ENCODE peak calls at places on chromosomes 4 and X, in six cellular contexts. One of them, this sample, is unnamed.

GRCh38 chr4:26220704-26221103 is 100.1 kb upstream of the RBPJ start:
- DNase-seq in RWPE2: no peak
- DNase-seq in breast epithelium: no peak
- DNase-seq in stomach: no peak
- DNase-seq in left lung: no peak
- DNase-seq in type B pancreatic cell: no peak
- DNase-seq in this sample: no peak

GRCh38 chr4:80266267-80266901 is at the start of gene FGF5:
- DNase-seq in RWPE2: peak; percentile 87
- DNase-seq in breast epithelium: no peak
- DNase-seq in stomach: no peak
- DNase-seq in left lung: no peak
- DNase-seq in type B pancreatic cell: peak; percentile 75
- DNase-seq in this sample: peak; percentile 36

GRCh38 chr4:87839309-87839946 is 6.7 kb downstream of the MEPE start:
- DNase-seq in RWPE2: no peak
- DNase-seq in breast epithelium: peak; percentile 24
- DNase-seq in stomach: no peak
- DNase-seq in left lung: no peak
- DNase-seq in type B pancreatic cell: no peak
- DNase-seq in this sample: no peak

GRCh38 chrX:21638311-21638710 is 19.8 kb downstream of the KLHL34 start:
- DNase-seq in RWPE2: no peak
- DNase-seq in breast epithelium: no peak
- DNase-seq in stomach: no peak
- DNase-seq in left lung: no peak
- DNase-seq in type B pancreatic cell: no peak
- DNase-seq in this sample: no peak

GRCh38 chr4:24980064-24980690 is 50.6 kb downstream of the LGI2 start:
- DNase-seq in RWPE2: no peak
- DNase-seq in breast epithelium: no peak
- DNase-seq in stomach: peak; percentile 59
- DNase-seq in left lung: no peak
- DNase-seq in type B pancreatic cell: no peak
- DNase-seq in this sample: no peak

GRCh38 chr4:77120888-77121508 is 36.0 kb upstream of the CCNG2 start:
- DNase-seq in RWPE2: no peak
- DNase-seq in breast epithelium: no peak
- DNase-seq in stomach: no peak
- DNase-seq in left lung: no peak
- DNase-seq in type B pancreatic cell: no peak
- DNase-seq in this sample: no peak

GRCh38 chr4:24642941-24643628 is 58.7 kb upstream of the DHX15 start:
- DNase-seq in RWPE2: no peak
- DNase-seq in breast epithelium: no peak
- DNase-seq in stomach: no peak
- DNase-seq in left lung: no peak
- DNase-seq in type B pancreatic cell: no peak
- DNase-seq in this sample: no peak

GRCh38 chr4:101708640-101709039 is 81.9 kb upstream of the BANK1 start:
- DNase-seq in RWPE2: no peak
- DNase-seq in breast epithelium: no peak
- DNase-seq in stomach: no peak
- DNase-seq in left lung: no peak
- DNase-seq in type B pancreatic cell: no peak
- DNase-seq in this sample: no peak

GRCh38 chr4:83025563-83025962 is 9.4 kb upstream of the COPS4 start:
- DNase-seq in RWPE2: no peak
- DNase-seq in breast epithelium: no peak
- DNase-seq in stomach: no peak
- DNase-seq in left lung: no peak
- DNase-seq in type B pancreatic cell: no peak
- DNase-seq in this sample: no peak

GRCh38 chr4:12723849-12724447 is 760.2 kb downstream of the RAB28 start:
- DNase-seq in RWPE2: no peak
- DNase-seq in breast epithelium: no peak
- DNase-seq in stomach: no peak
- DNase-seq in left lung: no peak
- DNase-seq in type B pancreatic cell: no peak
- DNase-seq in this sample: no peak

GRCh38 chrX:39682778-39683177 is 415.0 kb downstream of the BCOR start:
- DNase-seq in RWPE2: no peak
- DNase-seq in breast epithelium: no peak
- DNase-seq in stomach: no peak
- DNase-seq in left lung: no peak
- DNase-seq in type B pancreatic cell: no peak
- DNase-seq in this sample: no peak

GRCh38 chr4:162645381-162645780 is 481.6 kb upstream of the FSTL5 start:
- DNase-seq in RWPE2: no peak
- DNase-seq in breast epithelium: no peak
- DNase-seq in stomach: no peak
- DNase-seq in left lung: no peak
- DNase-seq in type B pancreatic cell: no peak
- DNase-seq in this sample: no peak
- TF ChIP-seq CTCF in RWPE2: peak; percentile 42
- TF ChIP-seq CTCF in breast epithelium: no peak
- TF ChIP-seq CTCF in stomach: peak; percentile 32
- TF ChIP-seq CTCF in left lung: no peak
- TF ChIP-seq CTCF in type B pancreatic cell: no peak
- TF ChIP-seq CTCF in this sample: peak; percentile 39

GRCh38 chr4:38601244-38601915 is 62.6 kb upstream of the KLF3 start:
- DNase-seq in RWPE2: no peak
- DNase-seq in breast epithelium: peak; percentile 29
- DNase-seq in stomach: peak; percentile 49
- DNase-seq in left lung: no peak
- DNase-seq in type B pancreatic cell: no peak
- DNase-seq in this sample: no peak

GRCh38 chr4:38598489-38598888 is 65.5 kb upstream of the KLF3 start:
- DNase-seq in RWPE2: no peak
- DNase-seq in breast epithelium: no peak
- DNase-seq in stomach: no peak
- DNase-seq in left lung: no peak
- DNase-seq in type B pancreatic cell: no peak
- DNase-seq in this sample: no peak

GRCh38 chr4:38601916-38602291 is 62.1 kb upstream of the KLF3 start:
- DNase-seq in RWPE2: no peak
- DNase-seq in breast epithelium: no peak
- DNase-seq in stomach: no peak
- DNase-seq in left lung: no peak
- DNase-seq in type B pancreatic cell: no peak
- DNase-seq in this sample: no peak

GRCh38 chr4:38603652-38604051 is 60.3 kb upstream of the KLF3 start:
- DNase-seq in RWPE2: no peak
- DNase-seq in breast epithelium: no peak
- DNase-seq in stomach: no peak
- DNase-seq in left lung: no peak
- DNase-seq in type B pancreatic cell: no peak
- DNase-seq in this sample: no peak

DNA sequence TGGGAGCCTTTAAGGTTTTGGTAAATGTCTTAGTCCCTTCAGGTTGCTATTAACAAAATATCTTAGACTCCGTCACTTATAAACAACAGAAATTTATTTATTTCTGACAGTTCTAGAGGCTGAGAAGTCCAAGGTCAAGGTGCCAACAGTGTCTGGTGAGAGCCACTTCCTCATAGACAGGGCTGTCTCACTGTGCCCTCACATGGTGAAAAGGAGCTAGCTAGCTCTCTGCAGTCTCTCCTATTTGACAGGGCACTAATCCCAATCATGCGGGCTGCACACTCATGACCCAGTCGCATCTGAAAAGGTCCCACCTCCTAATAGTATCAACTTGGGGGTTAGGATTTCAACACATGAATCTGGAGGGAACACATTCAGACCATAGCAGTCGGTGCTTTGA is 63.4 kb upstream of the KLF3 start:
- DNase-seq in RWPE2: no peak
- DNase-seq in breast epithelium: no peak
- DNase-seq in stomach: no peak
- DNase-seq in left lung: no peak
- DNase-seq in type B pancreatic cell: no peak
- DNase-seq in this sample: no peak
- TF ChIP-seq CTCF in RWPE2: no peak
- TF ChIP-seq CTCF in breast epithelium: no peak
- TF ChIP-seq CTCF in stomach: no peak
- TF ChIP-seq CTCF in left lung: no peak
- TF ChIP-seq CTCF in type B pancreatic cell: no peak
- TF ChIP-seq CTCF in this sample: no peak

DNA sequence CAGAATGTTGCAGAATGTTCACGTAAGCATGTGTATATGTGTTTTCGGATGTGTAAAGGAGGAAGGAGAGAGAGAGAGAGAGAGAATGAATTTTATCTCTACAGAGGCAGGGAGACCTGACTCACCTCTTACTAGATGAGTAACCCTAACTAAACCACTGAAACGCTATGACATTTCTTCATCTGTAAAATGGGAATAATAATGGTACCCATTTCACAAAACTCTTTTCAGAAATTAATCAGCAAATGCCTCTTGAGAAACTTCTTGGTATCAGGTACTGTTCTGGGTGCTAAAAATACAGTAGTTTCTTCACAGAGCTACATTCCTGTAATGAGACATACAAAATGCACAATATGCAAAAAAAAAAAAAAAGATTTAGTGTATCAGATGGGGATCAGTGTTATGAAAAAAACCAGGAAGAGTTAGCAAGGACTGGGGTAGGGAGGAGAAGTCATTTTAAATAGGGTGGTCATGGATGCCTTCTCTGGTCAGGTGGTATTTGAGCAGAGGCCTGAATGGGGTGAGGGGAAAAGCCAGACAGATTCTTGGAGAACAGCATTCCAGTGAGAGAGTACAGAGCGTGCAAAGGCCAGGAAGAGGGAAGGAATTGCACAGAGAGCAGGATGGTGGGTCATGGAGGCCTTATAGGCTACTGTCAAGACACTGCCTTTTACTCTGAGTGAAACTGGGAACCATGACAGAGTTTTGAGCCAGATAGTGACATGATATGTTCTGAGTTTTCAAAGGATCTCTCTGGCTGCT is 84.9 kb upstream of the SPANXB1 start:
- DNase-seq in RWPE2: no peak
- DNase-seq in breast epithelium: no peak
- DNase-seq in stomach: no peak
- DNase-seq in left lung: no peak
- DNase-seq in type B pancreatic cell: no peak
- DNase-seq in this sample: no peak
- TF ChIP-seq CTCF in RWPE2: no peak
- TF ChIP-seq CTCF in breast epithelium: no peak
- TF ChIP-seq CTCF in stomach: no peak
- TF ChIP-seq CTCF in left lung: no peak
- TF ChIP-seq CTCF in type B pancreatic cell: no peak
- TF ChIP-seq CTCF in this sample: no peak

GRCh38 chrX:122092978-122093377 is 1045.6 kb downstream of the GLUD2 start:
- DNase-seq in RWPE2: no peak
- DNase-seq in breast epithelium: no peak
- DNase-seq in stomach: no peak
- DNase-seq in left lung: no peak
- DNase-seq in type B pancreatic cell: no peak
- DNase-seq in this sample: no peak
- TF ChIP-seq CTCF in RWPE2: no peak
- TF ChIP-seq CTCF in breast epithelium: no peak
- TF ChIP-seq CTCF in stomach: no peak
- TF ChIP-seq CTCF in left lung: no peak
- TF ChIP-seq CTCF in type B pancreatic cell: peak; percentile 54
- TF ChIP-seq CTCF in this sample: no peak

GRCh38 chr4:20487446-20487845 is 212.8 kb upstream of the PACRGL start:
- DNase-seq in RWPE2: no peak
- DNase-seq in breast epithelium: no peak
- DNase-seq in stomach: no peak
- DNase-seq in left lung: no peak
- DNase-seq in type B pancreatic cell: no peak
- DNase-seq in this sample: no peak

GRCh38 chr4:20486433-20486832 is 213.8 kb upstream of the PACRGL start:
- DNase-seq in RWPE2: no peak
- DNase-seq in breast epithelium: no peak
- DNase-seq in stomach: no peak
- DNase-seq in left lung: no peak
- DNase-seq in type B pancreatic cell: no peak
- DNase-seq in this sample: no peak

GRCh38 chr4:20493761-20494353 is 206.4 kb upstream of the PACRGL start:
- DNase-seq in RWPE2: no peak
- DNase-seq in breast epithelium: no peak
- DNase-seq in stomach: no peak
- DNase-seq in left lung: no peak
- DNase-seq in type B pancreatic cell: no peak
- DNase-seq in this sample: no peak

GRCh38 chr4:20487852-20488251 is 212.4 kb upstream of the PACRGL start:
- DNase-seq in RWPE2: no peak
- DNase-seq in breast epithelium: no peak
- DNase-seq in stomach: no peak
- DNase-seq in left lung: no peak
- DNase-seq in type B pancreatic cell: no peak
- DNase-seq in this sample: no peak

DNA sequence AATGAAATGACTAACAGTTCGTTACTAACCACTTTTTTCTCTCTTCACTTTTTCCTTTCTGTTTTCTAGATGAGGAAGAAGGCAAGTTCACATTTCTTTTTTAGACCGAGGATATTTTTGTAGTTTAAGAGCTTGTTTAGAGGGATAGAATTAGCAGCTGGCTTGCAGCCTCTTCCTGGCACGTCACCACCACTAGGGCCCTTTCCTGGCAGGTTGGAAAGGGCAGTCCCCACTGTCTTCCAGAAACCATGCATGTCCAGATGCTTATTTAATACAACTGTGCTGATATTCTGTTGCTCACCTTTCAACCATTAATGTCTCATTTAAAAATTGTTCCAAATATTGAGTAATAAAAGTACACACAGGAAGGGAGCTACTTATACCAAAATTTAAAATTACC is 209.5 kb upstream of the PACRGL start:
- DNase-seq in RWPE2: no peak
- DNase-seq in breast epithelium: no peak
- DNase-seq in stomach: no peak
- DNase-seq in left lung: no peak
- DNase-seq in type B pancreatic cell: no peak
- DNase-seq in this sample: no peak
- TF ChIP-seq CTCF in RWPE2: no peak
- TF ChIP-seq CTCF in breast epithelium: no peak
- TF ChIP-seq CTCF in stomach: no peak
- TF ChIP-seq CTCF in left lung: no peak
- TF ChIP-seq CTCF in type B pancreatic cell: peak; percentile 60
- TF ChIP-seq CTCF in this sample: no peak

DNA sequence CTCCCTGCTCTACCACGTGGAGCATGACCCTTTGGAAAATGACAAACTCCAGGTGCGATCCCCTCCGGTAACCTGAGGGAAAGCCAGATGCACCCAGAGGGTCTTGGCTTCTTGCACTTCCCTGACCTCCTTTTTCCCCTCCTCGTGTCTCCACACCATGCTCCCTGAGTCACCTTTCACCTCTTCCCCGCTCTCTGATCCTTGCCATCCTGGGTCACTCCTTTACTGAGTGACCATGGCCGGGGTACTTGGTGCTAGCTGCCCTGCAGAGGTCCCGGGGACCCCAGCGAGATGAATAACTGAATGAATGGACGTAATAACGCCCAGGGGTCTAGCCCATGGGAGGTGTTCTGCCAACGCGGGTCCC is 401 bp upstream of the ZFP92 start:
- DNase-seq in RWPE2: no peak
- DNase-seq in breast epithelium: no peak
- DNase-seq in stomach: no peak
- DNase-seq in left lung: no peak
- DNase-seq in type B pancreatic cell: no peak
- DNase-seq in this sample: no peak
- TF ChIP-seq CTCF in RWPE2: no peak
- TF ChIP-seq CTCF in breast epithelium: no peak
- TF ChIP-seq CTCF in stomach: no peak
- TF ChIP-seq CTCF in left lung: no peak
- TF ChIP-seq CTCF in type B pancreatic cell: no peak
- TF ChIP-seq CTCF in this sample: no peak

GRCh38 chr4:122732329-122733026 is at the start of gene BBS12:
- DNase-seq in RWPE2: peak; percentile 98
- DNase-seq in breast epithelium: peak; percentile 98
- DNase-seq in stomach: peak; percentile 99
- DNase-seq in left lung: peak; percentile 99
- DNase-seq in type B pancreatic cell: peak; percentile 99
- DNase-seq in this sample: peak; percentile 80
- TF ChIP-seq CTCF in RWPE2: peak; percentile 69
- TF ChIP-seq CTCF in breast epithelium: peak; percentile 32
- TF ChIP-seq CTCF in stomach: peak; percentile 7
- TF ChIP-seq CTCF in left lung: peak; percentile 11
- TF ChIP-seq CTCF in type B pancreatic cell: peak; percentile 32
- TF ChIP-seq CTCF in this sample: peak; percentile 34